ENCODE peak calls at places on chromosomes 4 and X, in six cellular contexts. S is CD8-positive, alpha-beta memory T cell; B is epithelial cell of prostate; V is suprapubic skin; L is mammary epithelial cell; F is ascending aorta. J is an unnamed sample.

GRCh38 chr4:73012673-73013072 is 56.8 kb downstream of the COX18 start:
- DNase-seq in S (no peak), B (no peak), V (no peak), L (no peak), F (no peak), J (no peak)

GRCh38 chrX:104166735-104167436 is 633 bp downstream of the FAM199X start:
- DNase-seq in S (no peak), B (no peak), V (no peak), L (no peak), F (no peak), J (no peak)

GRCh38 chrX:38882894-38883620 is 81.8 kb downstream of the MID1IP1 start:
- DNase-seq in S (no peak), B (peak; percentile 82), V (no peak), L (peak; percentile 93), F (peak; percentile 10), J (no peak)

GRCh38 chr4:10590896-10591295 is 93.7 kb downstream of the CLNK start:
- DNase-seq in S (no peak), B (no peak), V (no peak), L (peak; percentile 68), F (no peak), J (no peak)

GRCh38 chr4:128349921-128350320 is 62.3 kb upstream of the PGRMC2 start:
- DNase-seq in S (no peak), B (no peak), V (no peak), L (no peak), F (no peak), J (no peak)

GRCh38 chr4:181688416-181688815 is 554.8 kb upstream of the TENM3 start:
- DNase-seq in S (no peak), B (no peak), V (no peak), L (no peak), F (no peak), J (no peak)

GRCh38 chr4:185210102-185210981 is 944 bp downstream of the SNX25 start:
- DNase-seq in S (peak; percentile 65), B (no peak), V (peak; percentile 84), L (peak; percentile 47), F (no peak), J (peak; percentile 56)

GRCh38 chr4:183995489-183996049 is 90.5 kb downstream of the STOX2 start:
- DNase-seq in S (no peak), B (no peak), V (no peak), L (no peak), F (no peak), J (no peak)

GRCh38 chr4:94804613-94805012 is 46.9 kb downstream of the BMPR1B start:
- DNase-seq in S (no peak), B (no peak), V (no peak), L (no peak), F (no peak), J (no peak)

GRCh38 chr4:19462117-19462516 is 789.6 kb upstream of the SLIT2 start:
- DNase-seq in S (no peak), B (no peak), V (no peak), L (no peak), F (no peak), J (no peak)

GRCh38 chr4:178462710-178463109 is 1020.5 kb upstream of the AGA start:
- DNase-seq in S (no peak), B (no peak), V (no peak), L (no peak), F (no peak), J (no peak)

GRCh38 chr4:94127707-94128328 is 79.8 kb upstream of the SMARCAD1 start:
- DNase-seq in S (no peak), B (no peak), V (no peak), L (peak; percentile 19), F (no peak), J (no peak)

GRCh38 chr4:125360727-125361126 is 46.0 kb downstream of the FAT4 start:
- DNase-seq in S (no peak), B (no peak), V (no peak), L (no peak), F (no peak), J (no peak)
- H3K27ac ChIP-seq in S (no peak overlapping the region), B (no peak overlapping the region), V (no peak overlapping the region), L (no peak overlapping the region), F (no peak overlapping the region), J (no peak overlapping the region)

GRCh38 chr4:38663021-38663800 is 788 bp upstream of the KLF3 start:
- DNase-seq in S (no peak), B (no peak), V (peak; percentile 92), L (no peak), F (no peak), J (no peak)

GRCh38 chr4:38661371-38661770 is 2.6 kb upstream of the KLF3 start:
- DNase-seq in S (no peak), B (no peak), V (no peak), L (no peak), F (no peak), J (no peak)

GRCh38 chr4:38660838-38661237 is 3.2 kb upstream of the KLF3 start:
- DNase-seq in S (no peak), B (no peak), V (no peak), L (no peak), F (no peak), J (no peak)

GRCh38 chr4:38656111-38656510 is 7.9 kb upstream of the KLF3 start:
- DNase-seq in S (no peak), B (no peak), V (no peak), L (no peak), F (no peak), J (no peak)

GRCh38 chr4:38659346-38659745 is 4.7 kb upstream of the KLF3 start:
- DNase-seq in S (no peak), B (no peak), V (no peak), L (no peak), F (no peak), J (no peak)
- H3K27ac ChIP-seq in S (no peak overlapping the region), B (no peak overlapping the region), V (no peak overlapping the region), L (no peak overlapping the region), F (no peak overlapping the region), J (no peak overlapping the region)

DNA sequence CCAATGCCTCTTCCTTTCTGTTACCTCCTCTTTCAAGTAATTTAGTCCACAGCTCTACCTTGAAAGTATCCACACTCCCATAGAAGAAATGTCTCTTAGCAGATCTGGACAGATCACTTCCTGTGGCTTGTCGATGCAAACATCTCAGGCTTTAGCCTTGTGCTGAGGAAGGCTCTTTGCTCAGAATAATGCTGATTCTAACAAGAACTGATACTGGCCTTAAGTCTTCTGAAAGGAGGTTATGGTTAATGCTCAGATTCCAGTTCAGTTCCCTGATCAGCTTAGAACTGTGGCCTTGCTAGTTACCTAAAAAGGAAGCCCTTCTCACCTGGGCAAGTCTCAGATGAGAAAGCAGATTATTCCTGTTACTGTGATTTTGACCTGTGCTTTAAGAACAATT is 230.1 kb upstream of the FAT4 start:
- DNase-seq in S (no peak), B (no peak), V (no peak), L (no peak), F (no peak), J (no peak)
- H3K27ac ChIP-seq in S (no peak overlapping the region), B (no peak overlapping the region), V (no peak overlapping the region), L (no peak overlapping the region), F (no peak overlapping the region), J (no peak overlapping the region)

GRCh38 chrX:69430730-69431129 is 73.4 kb upstream of the NALF2 start:
- DNase-seq in S (no peak), B (no peak), V (no peak), L (no peak), F (no peak), J (no peak)
- H3K27ac ChIP-seq in S (no peak overlapping the region), B (no peak overlapping the region), V (no peak overlapping the region), L (no peak overlapping the region), F (no peak overlapping the region), J (no peak overlapping the region)

GRCh38 chr4:7241587-7242125 is 49.3 kb downstream of the SORCS2 start:
- DNase-seq in S (no peak), B (no peak), V (no peak), L (no peak), F (no peak), J (no peak)
- H3K27ac ChIP-seq in S (no peak overlapping the region), B (no peak overlapping the region), V (no peak overlapping the region), L (no peak overlapping the region), F (no peak overlapping the region), J (no peak overlapping the region)

GRCh38 chr4:11824557-11824956 is 395.9 kb upstream of the HS3ST1 start:
- DNase-seq in S (no peak), B (no peak), V (no peak), L (no peak), F (no peak), J (no peak)

GRCh38 chr4:11817088-11817487 is 388.4 kb upstream of the HS3ST1 start:
- DNase-seq in S (no peak), B (no peak), V (no peak), L (no peak), F (no peak), J (no peak)

GRCh38 chr4:11821774-11822430 is 393.2 kb upstream of the HS3ST1 start:
- DNase-seq in S (no peak), B (no peak), V (no peak), L (no peak), F (no peak), J (no peak)
- H3K27ac ChIP-seq in S (no peak overlapping the region), B (no peak overlapping the region), V (no peak overlapping the region), L (no peak overlapping the region), F (no peak overlapping the region), J (no peak overlapping the region)